ENCODE peak calls at places on chromosomes 4 and X, in four cellular contexts. W, D, L and H are unnamed samples.

GRCh38 chr4:137531121-137531520 is 1.2 kb downstream of the PCDH18 start:
- DNase-seq in W (peak; percentile 83), D (no peak), L (no peak), H (no peak)

GRCh38 chrX:31589503-31589902 is 517.7 kb upstream of the FTHL17 start:
- DNase-seq in W (no peak), D (no peak), L (no peak), H (no peak)

GRCh38 chr4:140096483-140096861 is 57.5 kb downstream of the MAML3 start:
- DNase-seq in W (no peak), D (no peak), L (no peak), H (no peak)

GRCh38 chr4:42412251-42412650 is 15.0 kb downstream of the SHISA3 start:
- DNase-seq in W (peak; percentile 79), D (no peak), L (no peak), H (no peak)

GRCh38 chr4:173469622-173470021 is 60.4 kb downstream of the HAND2 start:
- DNase-seq in W (no peak), D (no peak), L (no peak), H (no peak)

GRCh38 chr4:140876597-140877364 is 120.6 kb upstream of the TBC1D9 start:
- DNase-seq in W (peak; percentile 76), D (no peak), L (no peak), H (no peak)

GRCh38 chr4:55297346-55297745 is 48.7 kb upstream of the SRD5A3 start:
- DNase-seq in W (no peak), D (no peak), L (no peak), H (no peak)

GRCh38 chr4:6109842-6110560 is 90.3 kb downstream of the JAKMIP1 start:
- DNase-seq in W (no peak), D (no peak), L (no peak), H (no peak)

GRCh38 chrX:52865328-52865980 is 2.4 kb downstream of the XAGE3 start:
- DNase-seq in W (no peak), D (no peak), L (no peak), H (no peak)

GRCh38 chr4:37876156-37876555 is 14.7 kb upstream of the TBC1D1 start:
- DNase-seq in W (no peak), D (no peak), L (no peak), H (no peak)

GRCh38 chr4:156293657-156294297 is 340.1 kb upstream of the CTSO start:
- DNase-seq in W (peak; percentile 79), D (no peak), L (no peak), H (no peak)

GRCh38 chrX:134246282-134246681 is 9.3 kb downstream of the CCDC160 start:
- DNase-seq in W (no peak), D (no peak), L (no peak), H (no peak)

GRCh38 chr4:113686950-113687718 is 74.4 kb downstream of the CAMK2D start:
- DNase-seq in W (peak; percentile 17), D (no peak), L (no peak), H (no peak)

GRCh38 chrX:31459361-31459760 is 387.5 kb upstream of the FTHL17 start:
- DNase-seq in W (peak; percentile 60), D (no peak), L (no peak), H (no peak)

GRCh38 chrX:40871385-40872082 is 136.2 kb upstream of the MED14 start:
- DNase-seq in W (peak; percentile 36), D (no peak), L (no peak), H (no peak)